ENCODE peak calls at places on chromosomes 1 and 21, in seven cellular contexts. One of them, this sample, is unnamed. For H3K36me3, the result is how much of the 10 kb centered on the place peaks cover.

GRCh38 chr21:34967509-34968289 is 81.4 kb downstream of the RUNX1 start:
- DNase-seq in IMR-90: peak
- DNase-seq in upper lobe of left lung: no peak
- DNase-seq in GM06990: no peak
- DNase-seq in OCI-LY7: no peak
- DNase-seq in body of pancreas: no peak
- DNase-seq in endodermal cell: no peak
- DNase-seq in this sample: no peak

GRCh38 chr1:246784621-246785535 is 60.7 kb downstream of the SCCPDH start:
- DNase-seq in IMR-90: peak
- DNase-seq in upper lobe of left lung: peak
- DNase-seq in GM06990: peak
- DNase-seq in OCI-LY7: no peak
- DNase-seq in body of pancreas: no peak
- DNase-seq in endodermal cell: peak
- DNase-seq in this sample: no peak

GRCh38 chr1:172602706-172603105 is 56.2 kb upstream of the FASLG start:
- DNase-seq in IMR-90: no peak
- DNase-seq in upper lobe of left lung: no peak
- DNase-seq in GM06990: no peak
- DNase-seq in OCI-LY7: no peak
- DNase-seq in body of pancreas: no peak
- DNase-seq in endodermal cell: no peak
- DNase-seq in this sample: no peak

GRCh38 chr1:109625601-109626560 is 6.2 kb downstream of the AMPD2 start:
- DNase-seq in IMR-90: no peak
- DNase-seq in upper lobe of left lung: peak
- DNase-seq in GM06990: no peak
- DNase-seq in OCI-LY7: no peak
- DNase-seq in body of pancreas: no peak
- DNase-seq in endodermal cell: peak
- DNase-seq in this sample: no peak

GRCh38 chr1:171137580-171137979 is 46.9 kb downstream of the FMO3 start:
- DNase-seq in IMR-90: no peak
- DNase-seq in upper lobe of left lung: no peak
- DNase-seq in GM06990: no peak
- DNase-seq in OCI-LY7: no peak
- DNase-seq in body of pancreas: no peak
- DNase-seq in endodermal cell: no peak
- DNase-seq in this sample: no peak

GRCh38 chr1:52856026-52856425 is 13.5 kb downstream of the ZYG11A start:
- DNase-seq in IMR-90: no peak
- DNase-seq in upper lobe of left lung: no peak
- DNase-seq in GM06990: no peak
- DNase-seq in OCI-LY7: no peak
- DNase-seq in body of pancreas: no peak
- DNase-seq in endodermal cell: no peak
- DNase-seq in this sample: no peak

GRCh38 chr21:45973475-45974072 is 8.0 kb upstream of the COL6A1 start:
- DNase-seq in IMR-90: peak
- DNase-seq in upper lobe of left lung: peak
- DNase-seq in GM06990: peak
- DNase-seq in OCI-LY7: no peak
- DNase-seq in body of pancreas: peak
- DNase-seq in endodermal cell: no peak
- DNase-seq in this sample: no peak

GRCh38 chr21:14306143-14306907 is 76.6 kb downstream of the HSPA13 start:
- DNase-seq in IMR-90: peak
- DNase-seq in upper lobe of left lung: no peak
- DNase-seq in GM06990: no peak
- DNase-seq in OCI-LY7: peak
- DNase-seq in body of pancreas: no peak
- DNase-seq in endodermal cell: no peak
- DNase-seq in this sample: no peak

GRCh38 chr1:97814121-97814520 is 106.7 kb downstream of the DPYD start:
- DNase-seq in IMR-90: peak
- DNase-seq in upper lobe of left lung: no peak
- DNase-seq in GM06990: no peak
- DNase-seq in OCI-LY7: no peak
- DNase-seq in body of pancreas: no peak
- DNase-seq in endodermal cell: no peak
- DNase-seq in this sample: no peak

GRCh38 chr1:244104309-244105060 is 53.4 kb downstream of the ZBTB18 start:
- DNase-seq in IMR-90: peak
- DNase-seq in upper lobe of left lung: no peak
- DNase-seq in GM06990: no peak
- DNase-seq in OCI-LY7: no peak
- DNase-seq in body of pancreas: no peak
- DNase-seq in endodermal cell: no peak
- DNase-seq in this sample: no peak

GRCh38 chr1:145997156-145998023 is 1.0 kb upstream of the TXNIP start:
- DNase-seq in IMR-90: no peak
- DNase-seq in upper lobe of left lung: peak
- DNase-seq in GM06990: peak
- DNase-seq in OCI-LY7: peak
- DNase-seq in body of pancreas: peak
- DNase-seq in endodermal cell: no peak
- DNase-seq in this sample: no peak

GRCh38 chr21:39529026-39529425 is 77.3 kb downstream of the SH3BGR start:
- DNase-seq in IMR-90: no peak
- DNase-seq in upper lobe of left lung: no peak
- DNase-seq in GM06990: no peak
- DNase-seq in OCI-LY7: no peak
- DNase-seq in body of pancreas: no peak
- DNase-seq in endodermal cell: peak
- DNase-seq in this sample: no peak

GRCh38 chr1:203051841-203052324 is 25.6 kb downstream of the PPFIA4 start:
- DNase-seq in IMR-90: no peak
- DNase-seq in upper lobe of left lung: no peak
- DNase-seq in GM06990: no peak
- DNase-seq in OCI-LY7: no peak
- DNase-seq in body of pancreas: no peak
- DNase-seq in endodermal cell: no peak
- DNase-seq in this sample: no peak

GRCh38 chr1:65924471-65924870 is 131.8 kb downstream of the PDE4B start:
- DNase-seq in IMR-90: peak
- DNase-seq in upper lobe of left lung: no peak
- DNase-seq in GM06990: no peak
- DNase-seq in OCI-LY7: no peak
- DNase-seq in body of pancreas: no peak
- DNase-seq in endodermal cell: no peak
- DNase-seq in this sample: no peak

GRCh38 chr1:156464825-156465452 is 35.6 kb downstream of the MEF2D start:
- DNase-seq in IMR-90: peak
- DNase-seq in upper lobe of left lung: no peak
- DNase-seq in GM06990: no peak
- DNase-seq in OCI-LY7: no peak
- DNase-seq in body of pancreas: no peak
- DNase-seq in endodermal cell: no peak
- DNase-seq in this sample: no peak

GRCh38 chr1:45843474-45843905 is 40.1 kb downstream of the MAST2 start:
- DNase-seq in IMR-90: peak
- DNase-seq in upper lobe of left lung: no peak
- DNase-seq in GM06990: no peak
- DNase-seq in OCI-LY7: peak
- DNase-seq in body of pancreas: no peak
- DNase-seq in endodermal cell: no peak
- DNase-seq in this sample: no peak

GRCh38 chr1:217805792-217806191 is 174.6 kb downstream of the SPATA17 start:
- DNase-seq in IMR-90: no peak
- DNase-seq in upper lobe of left lung: no peak
- DNase-seq in GM06990: no peak
- DNase-seq in OCI-LY7: no peak
- DNase-seq in body of pancreas: no peak
- DNase-seq in endodermal cell: no peak
- DNase-seq in this sample: no peak

GRCh38 chr1:18941221-18942141 is 15.0 kb downstream of the IFFO2 start:
- DNase-seq in IMR-90: peak
- DNase-seq in upper lobe of left lung: no peak
- DNase-seq in GM06990: no peak
- DNase-seq in OCI-LY7: no peak
- DNase-seq in body of pancreas: peak
- DNase-seq in endodermal cell: peak
- DNase-seq in this sample: no peak

GRCh38 chr1:15056515-15057285 is 96.8 kb upstream of the TMEM51 start:
- DNase-seq in IMR-90: peak
- DNase-seq in upper lobe of left lung: no peak
- DNase-seq in GM06990: no peak
- DNase-seq in OCI-LY7: no peak
- DNase-seq in body of pancreas: no peak
- DNase-seq in endodermal cell: no peak
- DNase-seq in this sample: no peak

GRCh38 chr1:45503462-45504360 is 3.6 kb downstream of the MMACHC start:
- DNase-seq in IMR-90: no peak
- DNase-seq in upper lobe of left lung: no peak
- DNase-seq in GM06990: no peak
- DNase-seq in OCI-LY7: no peak
- DNase-seq in body of pancreas: no peak
- DNase-seq in endodermal cell: no peak
- DNase-seq in this sample: no peak

GRCh38 chr1:90924982-90925381 is 96.9 kb downstream of the ZNF644 start:
- DNase-seq in IMR-90: peak
- DNase-seq in upper lobe of left lung: no peak
- DNase-seq in GM06990: no peak
- DNase-seq in OCI-LY7: no peak
- DNase-seq in body of pancreas: no peak
- DNase-seq in endodermal cell: peak
- DNase-seq in this sample: no peak

GRCh38 chr1:230047114-230047865 is 19.7 kb upstream of the GALNT2 start:
- DNase-seq in IMR-90: no peak
- DNase-seq in upper lobe of left lung: no peak
- DNase-seq in GM06990: no peak
- DNase-seq in OCI-LY7: no peak
- DNase-seq in body of pancreas: no peak
- DNase-seq in endodermal cell: peak
- DNase-seq in this sample: no peak

GRCh38 chr21:28148400-28149064 is 844.1 kb downstream of the LTN1 start:
- DNase-seq in IMR-90: peak
- DNase-seq in upper lobe of left lung: no peak
- DNase-seq in GM06990: no peak
- DNase-seq in OCI-LY7: no peak
- DNase-seq in body of pancreas: peak
- DNase-seq in endodermal cell: no peak
- DNase-seq in this sample: no peak

GRCh38 chr1:233629305-233629935 is 15.5 kb downstream of the KCNK1 start:
- DNase-seq in IMR-90: no peak
- DNase-seq in upper lobe of left lung: peak
- DNase-seq in GM06990: no peak
- DNase-seq in OCI-LY7: no peak
- DNase-seq in body of pancreas: no peak
- DNase-seq in endodermal cell: peak
- DNase-seq in this sample: no peak

GRCh38 chr1:162159515-162159914 is 90.0 kb downstream of the NOS1AP start:
- DNase-seq in IMR-90: no peak
- DNase-seq in upper lobe of left lung: no peak
- DNase-seq in GM06990: no peak
- DNase-seq in OCI-LY7: no peak
- DNase-seq in body of pancreas: peak
- DNase-seq in endodermal cell: no peak
- DNase-seq in this sample: no peak

GRCh38 chr21:28521932-28522826 is 470.5 kb downstream of the LTN1 start:
- DNase-seq in IMR-90: peak
- DNase-seq in upper lobe of left lung: no peak
- DNase-seq in GM06990: no peak
- DNase-seq in OCI-LY7: peak
- DNase-seq in body of pancreas: no peak
- DNase-seq in endodermal cell: peak
- DNase-seq in this sample: no peak

GRCh38 chr1:62989497-62989896 is 205.6 kb downstream of the ATG4C start:
- DNase-seq in IMR-90: no peak
- DNase-seq in upper lobe of left lung: no peak
- DNase-seq in GM06990: no peak
- DNase-seq in OCI-LY7: no peak
- DNase-seq in body of pancreas: no peak
- DNase-seq in endodermal cell: peak
- DNase-seq in this sample: no peak
- TF ChIP-seq CTCF in IMR-90: peak
- TF ChIP-seq CTCF in upper lobe of left lung: no peak
- TF ChIP-seq CTCF in GM06990: no peak
- TF ChIP-seq CTCF in OCI-LY7: peak
- TF ChIP-seq CTCF in body of pancreas: peak
- TF ChIP-seq CTCF in endodermal cell: peak
- TF ChIP-seq CTCF in this sample: no peak

GRCh38 chr1:28278763-28279162 is 19.4 kb downstream of the SESN2 start:
- DNase-seq in IMR-90: no peak
- DNase-seq in upper lobe of left lung: no peak
- DNase-seq in GM06990: no peak
- DNase-seq in OCI-LY7: no peak
- DNase-seq in body of pancreas: no peak
- DNase-seq in endodermal cell: no peak
- DNase-seq in this sample: no peak

GRCh38 chr1:28267633-28268032 is 8.3 kb downstream of the SESN2 start:
- DNase-seq in IMR-90: no peak
- DNase-seq in upper lobe of left lung: no peak
- DNase-seq in GM06990: no peak
- DNase-seq in OCI-LY7: no peak
- DNase-seq in body of pancreas: no peak
- DNase-seq in endodermal cell: no peak
- DNase-seq in this sample: no peak

GRCh38 chr1:28269529-28269928 is 10.2 kb downstream of the SESN2 start:
- DNase-seq in IMR-90: no peak
- DNase-seq in upper lobe of left lung: no peak
- DNase-seq in GM06990: no peak
- DNase-seq in OCI-LY7: no peak
- DNase-seq in body of pancreas: no peak
- DNase-seq in endodermal cell: no peak
- DNase-seq in this sample: no peak

GRCh38 chr1:28272215-28272852 is 13.0 kb downstream of the SESN2 start:
- DNase-seq in IMR-90: no peak
- DNase-seq in upper lobe of left lung: peak
- DNase-seq in GM06990: no peak
- DNase-seq in OCI-LY7: no peak
- DNase-seq in body of pancreas: no peak
- DNase-seq in endodermal cell: no peak
- DNase-seq in this sample: no peak

GRCh38 chr1:28273216-28273860 is 14.0 kb downstream of the SESN2 start:
- DNase-seq in IMR-90: peak
- DNase-seq in upper lobe of left lung: no peak
- DNase-seq in GM06990: no peak
- DNase-seq in OCI-LY7: no peak
- DNase-seq in body of pancreas: no peak
- DNase-seq in endodermal cell: no peak
- DNase-seq in this sample: no peak
- H3K36me3 ChIP-seq in IMR-90: half or more
- H3K36me3 ChIP-seq in upper lobe of left lung: half or more
- H3K36me3 ChIP-seq in GM06990: under half
- H3K36me3 ChIP-seq in OCI-LY7: under half
- H3K36me3 ChIP-seq in body of pancreas: under half
- H3K36me3 ChIP-seq in endodermal cell: half or more
- H3K36me3 ChIP-seq in this sample: under half

GRCh38 chr1:25695066-25695990 is 78.7 kb downstream of the MAN1C1 start:
- DNase-seq in IMR-90: peak
- DNase-seq in upper lobe of left lung: peak
- DNase-seq in GM06990: no peak
- DNase-seq in OCI-LY7: no peak
- DNase-seq in body of pancreas: peak
- DNase-seq in endodermal cell: peak
- DNase-seq in this sample: no peak
- TF ChIP-seq CTCF in IMR-90: peak
- TF ChIP-seq CTCF in upper lobe of left lung: no peak
- TF ChIP-seq CTCF in GM06990: no peak
- TF ChIP-seq CTCF in OCI-LY7: peak
- TF ChIP-seq CTCF in body of pancreas: peak
- TF ChIP-seq CTCF in endodermal cell: peak
- TF ChIP-seq CTCF in this sample: no peak

GRCh38 chr1:155352600-155352999 is 31.9 kb downstream of the RUSC1 start:
- DNase-seq in IMR-90: no peak
- DNase-seq in upper lobe of left lung: no peak
- DNase-seq in GM06990: no peak
- DNase-seq in OCI-LY7: no peak
- DNase-seq in body of pancreas: no peak
- DNase-seq in endodermal cell: no peak
- DNase-seq in this sample: no peak
- H3K36me3 ChIP-seq in IMR-90: under half
- H3K36me3 ChIP-seq in upper lobe of left lung: half or more
- H3K36me3 ChIP-seq in GM06990: under half
- H3K36me3 ChIP-seq in OCI-LY7: half or more
- H3K36me3 ChIP-seq in body of pancreas: under half
- H3K36me3 ChIP-seq in endodermal cell: under half
- H3K36me3 ChIP-seq in this sample: under half